ENCODE peak calls at places on chromosomes 2 and 18, in four cellular contexts. One of them, this sample, is unnamed.

GRCh38 chr2:197090713-197091367 is 164.3 kb upstream of the PGAP1 start:
- DNase-seq in choroid plexus epithelial cell: no peak
- DNase-seq in erythroblast: no peak
- DNase-seq in HFFc6: no peak
- DNase-seq in this sample: no peak

GRCh38 chr2:100416939-100417744 is at the start of gene CHST10:
- DNase-seq in choroid plexus epithelial cell: peak; percentile 50
- DNase-seq in HFFc6: no peak
- DNase-seq in erythroblast: peak; percentile 78
- DNase-seq in this sample: no peak

GRCh38 chr2:28047698-28048097 is 157.2 kb downstream of the BABAM2 start:
- DNase-seq in HFFc6: peak; percentile 58
- DNase-seq in erythroblast: no peak
- DNase-seq in choroid plexus epithelial cell: peak; percentile 93
- DNase-seq in this sample: no peak

GRCh38 chr2:241833101-241833937 is 24.3 kb downstream of the NEU4 start:
- DNase-seq in erythroblast: no peak
- DNase-seq in choroid plexus epithelial cell: peak; percentile 58
- DNase-seq in HFFc6: peak; percentile 80
- DNase-seq in this sample: peak; percentile 42

GRCh38 chr2:56128235-56128634 is 55.6 kb upstream of the CCDC85A start:
- DNase-seq in erythroblast: no peak
- DNase-seq in HFFc6: no peak
- DNase-seq in choroid plexus epithelial cell: peak; percentile 5
- DNase-seq in this sample: no peak

GRCh38 chr2:45816273-45816672 is 164.8 kb downstream of the PRKCE start:
- DNase-seq in erythroblast: no peak
- DNase-seq in HFFc6: no peak
- DNase-seq in choroid plexus epithelial cell: peak; percentile 41
- DNase-seq in this sample: no peak

GRCh38 chr2:99822487-99823218 is 319.7 kb downstream of the AFF3 start:
- DNase-seq in erythroblast: no peak
- DNase-seq in HFFc6: no peak
- DNase-seq in choroid plexus epithelial cell: no peak
- DNase-seq in this sample: no peak

GRCh38 chr2:127594116-127594591 is 51.8 kb upstream of the GPR17 start:
- DNase-seq in HFFc6: no peak
- DNase-seq in erythroblast: no peak
- DNase-seq in choroid plexus epithelial cell: no peak
- DNase-seq in this sample: no peak

GRCh38 chr18:62312851-62313250 is 12.3 kb upstream of the TNFRSF11A start:
- DNase-seq in erythroblast: no peak
- DNase-seq in HFFc6: no peak
- DNase-seq in choroid plexus epithelial cell: no peak
- DNase-seq in this sample: no peak

GRCh38 chr2:127389778-127390435 is 2.1 kb upstream of the MAP3K2 start:
- DNase-seq in erythroblast: no peak
- DNase-seq in HFFc6: no peak
- DNase-seq in choroid plexus epithelial cell: no peak
- DNase-seq in this sample: no peak

GRCh38 chr2:207311316-207312005 is 145.7 kb upstream of the KLF7 start:
- DNase-seq in erythroblast: peak; percentile 45
- DNase-seq in HFFc6: peak; percentile 87
- DNase-seq in choroid plexus epithelial cell: peak; percentile 100
- DNase-seq in this sample: peak; percentile 97

GRCh38 chr2:234949762-234950434 is 1.9 kb upstream of the SH3BP4 start:
- DNase-seq in HFFc6: peak; percentile 100
- DNase-seq in choroid plexus epithelial cell: peak; percentile 100
- DNase-seq in erythroblast: no peak
- DNase-seq in this sample: peak; percentile 81

GRCh38 chr2:64543006-64543697 is 19.0 kb downstream of the AFTPH start:
- DNase-seq in HFFc6: peak; percentile 34
- DNase-seq in erythroblast: no peak
- DNase-seq in choroid plexus epithelial cell: peak; percentile 5
- DNase-seq in this sample: no peak

GRCh38 chr2:161352718-161353117 is 44.5 kb downstream of the PSMD14 start:
- DNase-seq in HFFc6: no peak
- DNase-seq in erythroblast: no peak
- DNase-seq in choroid plexus epithelial cell: no peak
- DNase-seq in this sample: no peak

GRCh38 chr2:85921659-85922058 is 32.9 kb upstream of the ST3GAL5 start:
- DNase-seq in choroid plexus epithelial cell: no peak
- DNase-seq in HFFc6: no peak
- DNase-seq in erythroblast: peak; percentile 74
- DNase-seq in this sample: no peak

GRCh38 chr2:231890896-231891513 is 35.2 kb downstream of the NPPC start:
- DNase-seq in choroid plexus epithelial cell: no peak
- DNase-seq in erythroblast: no peak
- DNase-seq in HFFc6: no peak
- DNase-seq in this sample: no peak

GRCh38 chr2:128776461-128776971 is 457.8 kb upstream of the HS6ST1 start:
- DNase-seq in HFFc6: no peak
- DNase-seq in choroid plexus epithelial cell: no peak
- DNase-seq in erythroblast: no peak
- DNase-seq in this sample: no peak

GRCh38 chr2:76268928-76269327 is 558.2 kb upstream of the GCFC2 start:
- DNase-seq in choroid plexus epithelial cell: peak; percentile 1
- DNase-seq in HFFc6: no peak
- DNase-seq in erythroblast: no peak
- DNase-seq in this sample: no peak

GRCh38 chr18:36441426-36441870 is 143.9 kb downstream of the FHOD3 start:
- DNase-seq in erythroblast: no peak
- DNase-seq in choroid plexus epithelial cell: no peak
- DNase-seq in HFFc6: peak; percentile 22
- DNase-seq in this sample: no peak

GRCh38 chr2:164841719-164842623 is at the start of gene COBLL1:
- DNase-seq in erythroblast: peak; percentile 87
- DNase-seq in choroid plexus epithelial cell: peak; percentile 77
- DNase-seq in HFFc6: peak; percentile 47
- DNase-seq in this sample: peak; percentile 33

GRCh38 chr2:20141056-20141762 is 83.7 kb downstream of the SDC1 start:
- DNase-seq in choroid plexus epithelial cell: peak; percentile 78
- DNase-seq in erythroblast: no peak
- DNase-seq in HFFc6: peak; percentile 92
- DNase-seq in this sample: peak; percentile 94